ENCODE peak calls at places on chromosomes 11 and 22, in five cellular contexts. L is MM.1S, W is neural progenitor cell, F is lower lobe of right lung, Y is fibroblast of mammary gland. M is an unnamed sample.

GRCh38 chr11:86101941-86102407 is 33.1 kb upstream of the PICALM start:
- DNase-seq in L (no peak), W (no peak), F (no peak), Y (peak), M (no peak)

GRCh38 chr11:70230840-70231710 is 28.0 kb downstream of the FADD start:
- DNase-seq in L (no peak), W (no peak), F (no peak), Y (no peak), M (no peak)

GRCh38 chr11:85569525-85569924 is 57.6 kb downstream of the DLG2 start:
- DNase-seq in L (no peak), W (no peak), F (no peak), Y (peak), M (no peak)

GRCh38 chr11:120801801-120802689 is 221.9 kb upstream of the TBCEL start:
- DNase-seq in L (peak), W (peak), F (peak), Y (peak), M (no peak)

GRCh38 chr22:21568207-21569075 is 927 bp downstream of the UBE2L3 start:
- DNase-seq in L (peak), W (peak), F (no peak), Y (no peak), M (peak)

GRCh38 chr11:73376803-73377629 is 817 bp downstream of the RELT start:
- DNase-seq in L (peak), W (peak), F (peak), Y (peak), M (peak)

GRCh38 chr11:85823816-85824215 is 12.9 kb upstream of the SYTL2 start:
- DNase-seq in L (peak), W (no peak), F (no peak), Y (no peak), M (peak)

GRCh38 chr11:58629857-58630256 is 7.4 kb downstream of the CNTF start:
- DNase-seq in L (peak), W (peak), F (no peak), Y (peak), M (peak)

GRCh38 chr11:16225623-16226022 is 130.7 kb downstream of the SOX6 start:
- DNase-seq in L (peak), W (no peak), F (no peak), Y (no peak), M (no peak)

GRCh38 chr11:123371506-123372297 is 58.4 kb upstream of the GRAMD1B start:
- DNase-seq in L (no peak), W (no peak), F (no peak), Y (no peak), M (no peak)

GRCh38 chr11:61538636-61538961 is 30.1 kb downstream of the LRRC10B start:
- DNase-seq in L (no peak), W (no peak), F (no peak), Y (no peak), M (no peak)

GRCh38 chr11:2208691-2209369 is 37.2 kb upstream of the TH start:
- DNase-seq in L (no peak), W (peak), F (peak), Y (no peak), M (no peak)

GRCh38 chr11:76694664-76695063 is 24.1 kb upstream of the LRRC32 start:
- DNase-seq in L (no peak), W (no peak), F (no peak), Y (peak), M (no peak)

GRCh38 chr11:132792341-132793140 is 739.8 kb downstream of the OPCML start:
- DNase-seq in L (no peak), W (peak), F (no peak), Y (no peak), M (no peak)

GRCh38 chr22:37244114-37244921 is at the start of gene RAC2:
- DNase-seq in L (peak), W (peak), F (peak), Y (peak), M (no peak)
- H3K4me3 ChIP-seq in L (peak), W (no peak), F (peak), Y (peak), M (peak)

DNA sequence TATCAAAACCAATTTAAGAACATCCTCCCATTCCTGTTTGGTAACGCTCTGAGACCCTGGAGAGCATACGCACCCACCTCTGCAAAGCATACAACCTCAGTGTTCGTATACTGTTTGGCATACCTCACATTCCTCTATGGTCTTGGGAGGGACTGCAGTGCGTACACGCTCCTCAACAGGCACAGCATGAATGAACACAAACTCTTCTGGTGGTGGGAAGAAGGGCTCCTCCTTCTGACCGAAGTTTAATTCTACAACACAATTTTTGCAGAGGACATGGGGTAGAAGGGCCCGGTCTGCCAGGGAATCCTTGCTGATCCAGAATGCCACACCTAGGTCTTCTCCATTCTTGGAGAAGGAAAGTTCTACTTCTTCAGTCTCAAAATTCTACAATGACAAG is 5.3 kb downstream of the HNRNPUL2 start:
- DNase-seq in L (no peak), W (peak), F (no peak), Y (peak), M (peak)
- H3K4me3 ChIP-seq in L (no peak), W (no peak), F (no peak), Y (no peak), M (no peak)

GRCh38 chr22:20135846-20136602 is 4.4 kb downstream of the ZDHHC8 start:
- DNase-seq in L (no peak), W (no peak), F (no peak), Y (no peak), M (no peak)
- H3K4me3 ChIP-seq in L (no peak), W (no peak), F (no peak), Y (no peak), M (no peak)

DNA sequence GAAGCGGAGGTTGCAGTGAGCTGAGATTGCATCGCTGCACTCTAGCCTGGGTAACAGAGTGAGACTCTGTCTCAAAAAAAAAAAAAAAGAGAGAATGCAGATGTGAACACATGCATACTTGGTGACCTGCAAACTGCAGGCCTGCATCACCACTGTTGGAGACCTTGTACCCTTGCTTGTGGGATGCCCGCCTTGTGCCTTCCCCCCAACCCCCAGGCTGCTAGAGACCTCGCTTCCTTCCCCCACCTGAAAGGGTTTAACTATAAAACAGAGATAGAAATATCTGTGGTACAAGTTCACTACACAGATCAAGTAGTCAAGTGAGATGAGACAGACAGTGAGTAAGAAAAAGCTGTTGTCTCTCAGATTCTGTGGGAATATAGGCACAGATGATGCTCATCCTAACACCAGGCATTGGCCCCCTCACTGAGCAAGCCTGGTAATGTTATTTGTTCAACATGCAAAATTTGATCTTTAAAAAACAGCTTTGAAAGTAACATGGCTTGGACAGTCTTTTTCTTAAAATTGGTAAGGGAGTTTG is 32.3 kb downstream of the TNRC6B start:
- DNase-seq in L (no peak), W (no peak), F (no peak), Y (no peak), M (no peak)
- H3K4me3 ChIP-seq in L (no peak), W (no peak), F (no peak), Y (no peak), M (no peak)

DNA sequence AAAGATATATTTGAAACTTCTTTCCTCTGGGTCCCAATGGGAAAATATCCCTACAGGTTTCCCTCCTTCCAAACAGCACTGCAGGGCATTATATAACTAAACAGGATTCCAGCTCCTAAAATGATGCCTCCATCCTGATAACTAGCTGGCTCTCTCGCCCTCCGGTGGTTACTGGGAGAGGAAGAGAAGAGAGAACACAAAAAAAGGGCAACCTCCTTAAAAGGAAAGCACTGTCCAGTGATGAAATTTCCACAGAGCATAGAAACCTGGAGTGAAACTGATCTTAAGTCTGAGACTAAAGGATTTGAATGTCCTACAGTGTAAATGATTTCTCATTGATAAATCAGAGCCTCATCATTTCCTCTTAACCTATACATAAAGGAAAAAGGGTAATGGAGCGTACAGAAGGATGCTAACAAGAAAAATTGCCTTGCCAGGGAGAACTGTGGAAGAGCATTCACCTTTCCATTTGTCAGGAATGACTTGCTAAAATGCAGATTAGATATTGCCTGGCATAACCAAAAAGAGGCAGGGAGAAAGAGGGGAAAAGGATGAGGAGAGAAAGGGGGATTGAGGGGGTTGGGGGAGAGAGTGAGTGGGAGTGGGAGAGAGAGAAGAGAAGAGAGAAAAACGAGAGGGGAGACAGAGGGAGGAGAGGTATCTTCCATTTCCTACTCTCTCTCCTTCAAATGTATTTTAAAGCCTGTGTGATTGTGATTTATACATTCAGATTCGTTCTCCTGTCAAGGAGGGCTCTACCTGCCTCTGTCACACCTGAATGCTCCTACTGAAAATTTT is 121.4 kb downstream of the APOL5 start:
- DNase-seq in L (no peak), W (peak), F (no peak), Y (peak), M (peak)
- H3K4me3 ChIP-seq in L (peak), W (peak), F (peak), Y (peak), M (peak)

GRCh38 chr22:45757068-45757467 is 85.4 kb downstream of the ATXN10 start:
- DNase-seq in L (no peak), W (peak), F (no peak), Y (no peak), M (no peak)

GRCh38 chr22:45757936-45758335 is 86.3 kb downstream of the ATXN10 start:
- DNase-seq in L (no peak), W (no peak), F (no peak), Y (no peak), M (no peak)

GRCh38 chr22:45756558-45756957 is 84.9 kb downstream of the ATXN10 start:
- DNase-seq in L (no peak), W (no peak), F (no peak), Y (no peak), M (no peak)

GRCh38 chr22:45760682-45761081 is 89.0 kb downstream of the ATXN10 start:
- DNase-seq in L (no peak), W (no peak), F (no peak), Y (no peak), M (no peak)

GRCh38 chr22:45758603-45759002 is 87.0 kb downstream of the ATXN10 start:
- DNase-seq in L (no peak), W (no peak), F (no peak), Y (no peak), M (no peak)
- H3K4me3 ChIP-seq in L (no peak), W (no peak), F (no peak), Y (no peak), M (no peak)

GRCh38 chr22:38788846-38789245 is 5.1 kb downstream of the DNAL4 start:
- DNase-seq in L (no peak), W (no peak), F (no peak), Y (no peak), M (no peak)
- H3K4me3 ChIP-seq in L (no peak), W (no peak), F (no peak), Y (no peak), M (no peak)

DNA sequence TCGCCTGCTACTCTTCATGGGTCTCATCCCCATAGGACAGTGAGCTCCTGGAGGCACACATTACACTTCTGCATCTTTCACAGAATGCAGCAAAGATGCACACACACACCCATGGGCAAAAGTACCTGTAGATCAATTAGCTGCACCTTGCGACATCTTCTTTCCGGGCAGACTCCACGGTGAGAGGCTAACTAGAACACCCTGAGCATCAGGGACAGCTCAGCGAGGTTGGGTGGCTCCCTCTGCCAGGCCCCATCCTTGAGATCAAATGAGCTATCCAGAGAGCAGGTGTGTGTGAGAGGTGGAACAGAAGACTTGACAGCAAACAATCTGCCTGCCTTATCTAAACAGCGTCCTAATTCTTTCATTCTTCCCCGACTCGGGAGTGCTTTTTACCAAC is 96.1 kb upstream of the BID start:
- DNase-seq in L (no peak), W (no peak), F (no peak), Y (no peak), M (no peak)
- H3K4me3 ChIP-seq in L (no peak), W (no peak), F (no peak), Y (no peak), M (no peak)

DNA sequence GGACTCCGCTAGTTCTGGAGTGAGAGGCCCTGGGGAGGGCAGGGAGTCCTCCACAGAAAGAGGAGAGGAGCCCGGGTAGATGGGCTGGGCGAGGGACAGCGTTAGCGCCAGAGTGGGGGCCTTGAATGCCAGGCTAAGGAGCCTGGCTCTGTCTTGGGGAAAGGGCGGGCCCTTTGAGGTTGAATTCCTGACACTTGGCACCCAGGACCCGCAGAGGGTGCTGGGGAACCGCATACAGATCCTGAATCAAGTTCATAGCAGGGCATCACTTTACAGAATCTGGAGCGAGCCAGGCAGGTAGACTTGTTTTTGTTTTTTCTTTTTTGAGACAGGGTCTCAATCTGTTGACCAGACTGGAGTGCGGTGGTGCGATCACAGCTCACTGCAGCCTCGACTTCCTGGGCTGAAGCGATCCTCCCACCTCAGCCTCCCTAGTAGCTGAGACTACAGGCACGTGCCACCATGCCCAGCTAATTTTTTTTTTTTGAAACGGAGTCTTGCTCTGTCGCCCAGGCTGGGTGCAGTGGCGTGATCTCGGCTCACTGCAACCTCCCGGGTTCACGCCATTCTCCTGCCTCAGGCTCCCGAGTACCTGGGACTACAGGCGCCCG is 6.0 kb downstream of the CARNS1 start:
- DNase-seq in L (no peak), W (no peak), F (no peak), Y (no peak), M (no peak)
- H3K4me3 ChIP-seq in L (peak), W (no peak), F (peak), Y (no peak), M (peak)

M was measured in SJSA1.